ENCODE peak calls at places on chromosomes 3 and 15, in five cellular contexts. V is activated gamma-delta T cell treated with Interleukin-2 at 50 U/mL for 16 hours; R is RWPE1; J is mesenteric fat pad; Y is activated CD8-positive, alpha-beta memory T cell treated with anti-CD3 and anti-CD28 coated beads for 1 hour. G is an unnamed sample.

GRCh38 chr15:40306371-40306770 is 1.4 kb downstream of the PLCB2 start:
- DNase-seq in V (no peak), R (no peak), J (no peak), Y (no peak), G (no peak)

GRCh38 chr3:187165144-187165543 is 25.8 kb upstream of the RPL39L start:
- DNase-seq in V (peak), R (peak), J (no peak), Y (no peak), G (peak)

GRCh38 chr3:154121236-154122095 is at the start of gene ARHGEF26:
- DNase-seq in V (peak), R (peak), J (peak), Y (peak), G (peak)

GRCh38 chr3:11074007-11074406 is 80.3 kb upstream of the HRH1 start:
- DNase-seq in V (no peak), R (no peak), J (no peak), Y (no peak), G (no peak)

GRCh38 chr15:71115567-71116351 is 488 bp downstream of the THSD4 start:
- DNase-seq in V (no peak), R (peak), J (no peak), Y (no peak), G (peak)

GRCh38 chr3:49158108-49158709 is 7.9 kb downstream of the CCDC71 start:
- DNase-seq in V (peak), R (no peak), J (no peak), Y (peak), G (peak)

GRCh38 chr3:52310861-52311566 is 5.1 kb upstream of the DNAH1 start:
- DNase-seq in V (peak), R (no peak), J (no peak), Y (no peak), G (peak)

GRCh38 chr15:63040509-63040908 is 2.0 kb upstream of the TPM1 start:
- DNase-seq in V (no peak), R (no peak), J (no peak), Y (no peak), G (no peak)

GRCh38 chr3:27521179-27521871 is 37.1 kb upstream of the SLC4A7 start:
- DNase-seq in V (no peak), R (peak), J (no peak), Y (no peak), G (no peak)

GRCh38 chr3:152968388-152969024 is 133.6 kb downstream of the P2RY1 start:
- DNase-seq in V (no peak), R (peak), J (no peak), Y (no peak), G (no peak)

GRCh38 chr3:108297636-108298035 is 1.3 kb downstream of the HHLA2 start:
- DNase-seq in V (no peak), R (no peak), J (no peak), Y (no peak), G (no peak)